ENCODE peak calls at places on chromosome 12, in four cellular contexts. One of them, this sample, is unnamed.

GRCh38 chr12:42156232-42156631 is 11.6 kb upstream of the GXYLT1 start:
- DNase-seq in effector memory CD4-positive, alpha-beta T cell: no peak
- DNase-seq in testis: no peak
- DNase-seq in left ventricle myocardium inferior: no peak
- DNase-seq in this sample: no peak

GRCh38 chr12:78645956-78646355 is 218.6 kb upstream of the SYT1 start:
- DNase-seq in testis: no peak
- DNase-seq in effector memory CD4-positive, alpha-beta T cell: no peak
- DNase-seq in left ventricle myocardium inferior: no peak
- DNase-seq in this sample: no peak

GRCh38 chr12:85829391-85829790 is 6.8 kb downstream of the RASSF9 start:
- DNase-seq in testis: no peak
- DNase-seq in left ventricle myocardium inferior: no peak
- DNase-seq in effector memory CD4-positive, alpha-beta T cell: no peak
- DNase-seq in this sample: no peak

GRCh38 chr12:69896653-69897381 is 71.8 kb downstream of the MYRFL start:
- DNase-seq in effector memory CD4-positive, alpha-beta T cell: no peak
- DNase-seq in left ventricle myocardium inferior: no peak
- DNase-seq in testis: no peak
- DNase-seq in this sample: no peak

GRCh38 chr12:25155031-25155576 is 39.9 kb downstream of the DNAI7 start:
- DNase-seq in effector memory CD4-positive, alpha-beta T cell: no peak
- DNase-seq in left ventricle myocardium inferior: no peak
- DNase-seq in testis: no peak
- DNase-seq in this sample: no peak

GRCh38 chr12:64900540-64900939 is 76.1 kb downstream of the TBC1D30 start:
- DNase-seq in effector memory CD4-positive, alpha-beta T cell: no peak
- DNase-seq in testis: no peak
- DNase-seq in left ventricle myocardium inferior: no peak
- DNase-seq in this sample: no peak

GRCh38 chr12:31651893-31652521 is 7.5 kb upstream of the ETFBKMT start:
- DNase-seq in left ventricle myocardium inferior: no peak
- DNase-seq in effector memory CD4-positive, alpha-beta T cell: no peak
- DNase-seq in testis: peak
- DNase-seq in this sample: peak

GRCh38 chr12:86254399-86255107 is 1.6 kb downstream of the MGAT4C start:
- DNase-seq in effector memory CD4-positive, alpha-beta T cell: no peak
- DNase-seq in testis: no peak
- DNase-seq in left ventricle myocardium inferior: no peak
- DNase-seq in this sample: no peak

GRCh38 chr12:87995581-87996178 is 33.5 kb downstream of the C12orf50 start:
- DNase-seq in left ventricle myocardium inferior: peak
- DNase-seq in effector memory CD4-positive, alpha-beta T cell: no peak
- DNase-seq in testis: peak
- DNase-seq in this sample: peak

GRCh38 chr12:88662093-88662492 is 81.8 kb upstream of the KITLG start:
- DNase-seq in left ventricle myocardium inferior: no peak
- DNase-seq in effector memory CD4-positive, alpha-beta T cell: no peak
- DNase-seq in testis: no peak
- DNase-seq in this sample: no peak

GRCh38 chr12:22518998-22519397 is 25.3 kb downstream of the C2CD5 start:
- DNase-seq in testis: no peak
- DNase-seq in effector memory CD4-positive, alpha-beta T cell: no peak
- DNase-seq in left ventricle myocardium inferior: no peak
- DNase-seq in this sample: no peak

DNA sequence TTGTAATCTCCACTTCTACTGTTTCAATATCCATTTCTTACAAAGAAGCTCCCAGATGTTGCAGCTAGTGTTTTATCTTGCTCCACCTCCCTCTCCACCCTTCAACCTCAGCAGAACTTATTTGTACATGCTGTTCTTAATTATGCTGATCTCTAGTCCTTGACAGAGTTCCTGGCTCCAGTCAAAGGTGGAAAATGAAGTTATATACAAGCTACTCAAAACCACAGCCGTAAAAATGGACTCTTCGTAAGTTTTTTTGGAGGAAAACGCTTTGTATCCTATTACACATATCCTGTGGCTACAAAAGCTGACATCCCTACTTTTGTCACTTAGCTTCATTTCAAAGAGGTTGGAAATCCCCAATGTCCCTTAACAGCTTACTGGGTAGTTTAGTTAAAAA is 1.3 kb downstream of the CLEC1A start:
- DNase-seq in testis: no peak
- DNase-seq in left ventricle myocardium inferior: no peak
- DNase-seq in effector memory CD4-positive, alpha-beta T cell: no peak
- DNase-seq in this sample: no peak
- H3K27ac ChIP-seq in testis: no peak
- H3K27ac ChIP-seq in left ventricle myocardium inferior: peak
- H3K27ac ChIP-seq in effector memory CD4-positive, alpha-beta T cell: no peak
- H3K27ac ChIP-seq in this sample: no peak

DNA sequence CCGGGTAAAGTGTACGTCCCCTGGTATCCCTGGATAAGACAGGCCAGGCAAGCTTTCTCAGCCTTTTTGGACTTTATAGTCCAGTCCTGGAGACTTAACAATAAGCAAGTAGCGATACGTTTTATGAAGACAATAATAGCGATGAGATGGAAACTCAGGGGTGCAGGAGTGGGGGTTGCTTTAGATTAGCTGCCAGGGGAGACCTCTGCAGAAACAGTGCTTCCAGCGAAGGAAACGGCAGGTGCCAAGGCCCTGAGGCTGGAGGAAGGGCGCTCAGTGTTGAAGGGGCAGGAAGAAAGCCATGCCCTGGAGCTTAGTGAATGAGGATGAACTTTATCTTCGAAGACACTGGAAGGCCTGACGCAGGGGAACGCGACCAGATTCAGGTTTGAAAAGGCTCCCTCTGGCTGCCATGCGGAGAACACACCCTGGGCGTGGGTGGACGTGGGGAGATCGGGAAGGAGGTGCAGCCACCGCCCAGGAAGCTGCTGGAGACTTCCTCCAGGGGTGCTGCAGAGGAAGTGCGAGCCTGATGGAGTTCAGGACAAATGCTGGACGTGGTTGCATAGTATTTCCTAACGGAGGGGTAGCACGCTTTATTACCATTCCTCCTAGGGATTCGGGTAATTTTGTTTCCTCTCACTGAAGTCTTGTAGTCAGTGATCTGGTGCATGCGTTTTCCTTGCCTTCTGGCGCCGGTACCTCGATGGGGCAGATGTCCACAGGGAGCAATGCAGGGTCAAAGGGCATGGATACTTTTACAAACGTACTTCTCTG is 26.1 kb upstream of the UBC start:
- DNase-seq in left ventricle myocardium inferior: peak
- DNase-seq in effector memory CD4-positive, alpha-beta T cell: peak
- DNase-seq in testis: peak
- DNase-seq in this sample: peak
- H3K27ac ChIP-seq in left ventricle myocardium inferior: peak
- H3K27ac ChIP-seq in effector memory CD4-positive, alpha-beta T cell: peak
- H3K27ac ChIP-seq in testis: peak
- H3K27ac ChIP-seq in this sample: peak

DNA sequence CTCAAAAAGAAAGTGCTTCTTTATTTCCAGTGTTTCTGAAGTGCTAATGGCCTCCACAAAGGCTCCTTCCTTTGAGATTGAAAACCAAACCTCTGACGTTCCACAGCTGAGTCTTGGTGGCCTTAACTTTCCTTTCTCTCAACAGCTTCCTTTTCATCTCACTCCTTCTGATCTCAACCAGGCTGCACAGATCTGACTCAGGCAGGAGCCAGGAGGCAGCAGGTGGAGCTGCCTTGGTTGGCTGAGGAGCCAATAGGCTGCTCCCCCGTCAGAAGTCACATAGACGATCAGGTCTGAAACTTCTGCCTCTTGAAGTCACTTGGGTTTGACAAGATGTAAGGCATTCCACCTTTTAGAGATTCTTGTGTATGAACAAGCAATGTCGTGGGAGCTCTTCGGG is 9.1 kb upstream of the KCNA5 start:
- DNase-seq in left ventricle myocardium inferior: no peak
- DNase-seq in testis: no peak
- DNase-seq in effector memory CD4-positive, alpha-beta T cell: no peak
- DNase-seq in this sample: no peak
- H3K27ac ChIP-seq in left ventricle myocardium inferior: no peak
- H3K27ac ChIP-seq in testis: no peak
- H3K27ac ChIP-seq in effector memory CD4-positive, alpha-beta T cell: no peak
- H3K27ac ChIP-seq in this sample: no peak

GRCh38 chr12:27905285-27906126 is 67.0 kb downstream of the PTHLH start:
- DNase-seq in effector memory CD4-positive, alpha-beta T cell: no peak
- DNase-seq in testis: no peak
- DNase-seq in left ventricle myocardium inferior: no peak
- DNase-seq in this sample: no peak
- H3K27ac ChIP-seq in effector memory CD4-positive, alpha-beta T cell: no peak
- H3K27ac ChIP-seq in testis: no peak
- H3K27ac ChIP-seq in left ventricle myocardium inferior: no peak
- H3K27ac ChIP-seq in this sample: no peak

GRCh38 chr12:17215754-17216153 is 609.8 kb upstream of the LMO3 start:
- DNase-seq in left ventricle myocardium inferior: no peak
- DNase-seq in effector memory CD4-positive, alpha-beta T cell: no peak
- DNase-seq in testis: peak
- DNase-seq in this sample: no peak
- H3K27ac ChIP-seq in left ventricle myocardium inferior: no peak
- H3K27ac ChIP-seq in effector memory CD4-positive, alpha-beta T cell: no peak
- H3K27ac ChIP-seq in testis: no peak
- H3K27ac ChIP-seq in this sample: no peak

DNA sequence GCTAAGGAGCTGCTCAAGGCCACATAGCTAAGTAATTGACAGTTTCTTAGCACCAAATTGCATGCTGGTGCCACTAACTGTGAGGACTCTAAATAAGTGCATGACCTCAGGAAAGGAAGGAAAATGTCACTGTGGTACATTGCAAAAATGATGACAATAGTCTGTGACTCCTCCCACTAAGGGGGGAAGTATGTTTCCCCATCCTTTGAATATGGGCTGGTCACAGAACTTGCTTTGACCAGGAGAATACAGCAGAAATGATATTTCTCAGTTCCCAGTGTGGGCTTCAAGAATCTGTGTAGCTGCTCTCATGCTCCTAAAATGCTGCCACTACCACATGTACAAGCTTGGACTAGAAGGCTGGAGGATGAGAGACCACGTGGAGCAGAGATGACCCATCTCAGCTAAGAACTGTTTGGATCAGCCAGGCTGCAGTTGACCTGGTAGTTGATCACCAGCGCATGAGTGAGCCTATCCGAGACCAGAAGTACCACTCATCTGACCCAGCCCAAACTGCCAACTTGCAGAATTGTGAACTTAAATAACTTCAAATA is 42.2 kb upstream of the NOS1 start:
- DNase-seq in testis: no peak
- DNase-seq in left ventricle myocardium inferior: no peak
- DNase-seq in effector memory CD4-positive, alpha-beta T cell: no peak
- DNase-seq in this sample: no peak
- H3K27ac ChIP-seq in testis: no peak
- H3K27ac ChIP-seq in left ventricle myocardium inferior: no peak
- H3K27ac ChIP-seq in effector memory CD4-positive, alpha-beta T cell: no peak
- H3K27ac ChIP-seq in this sample: no peak

GRCh38 chr12:108694812-108695278 is 36.5 kb downstream of the CORO1C start:
- DNase-seq in testis: no peak
- DNase-seq in effector memory CD4-positive, alpha-beta T cell: no peak
- DNase-seq in left ventricle myocardium inferior: no peak
- DNase-seq in this sample: no peak
- H3K27ac ChIP-seq in testis: no peak
- H3K27ac ChIP-seq in effector memory CD4-positive, alpha-beta T cell: no peak
- H3K27ac ChIP-seq in left ventricle myocardium inferior: peak
- H3K27ac ChIP-seq in this sample: no peak